ENCODE peak calls at places on chromosomes 2 and 18, in six cellular contexts. One of them, this sample, is unnamed.

GRCh38 chr2:74708883-74709282 is 54.8 kb downstream of the SEMA4F start:
- DNase-seq in ovary: no peak
- DNase-seq in body of pancreas: no peak
- DNase-seq in gastrocnemius medialis: peak
- DNase-seq in IMR-90: peak
- DNase-seq in spleen: no peak
- DNase-seq in this sample: no peak

GRCh38 chr2:16218651-16219050 is 278.3 kb downstream of the MYCN start:
- DNase-seq in spleen: no peak
- DNase-seq in ovary: no peak
- DNase-seq in body of pancreas: no peak
- DNase-seq in IMR-90: no peak
- DNase-seq in gastrocnemius medialis: no peak
- DNase-seq in this sample: no peak

GRCh38 chr2:24334245-24334633 is 26.1 kb downstream of the ITSN2 start:
- DNase-seq in IMR-90: peak
- DNase-seq in body of pancreas: no peak
- DNase-seq in ovary: no peak
- DNase-seq in spleen: no peak
- DNase-seq in gastrocnemius medialis: no peak
- DNase-seq in this sample: no peak

GRCh38 chr18:11993264-11993916 is 12.1 kb downstream of the IMPA2 start:
- DNase-seq in spleen: peak
- DNase-seq in IMR-90: no peak
- DNase-seq in body of pancreas: no peak
- DNase-seq in gastrocnemius medialis: no peak
- DNase-seq in ovary: no peak
- DNase-seq in this sample: no peak

GRCh38 chr2:240394549-240394948 is 40.9 kb upstream of the GPC1 start:
- DNase-seq in ovary: peak
- DNase-seq in gastrocnemius medialis: no peak
- DNase-seq in spleen: no peak
- DNase-seq in body of pancreas: no peak
- DNase-seq in IMR-90: no peak
- DNase-seq in this sample: peak

GRCh38 chr2:55763721-55764120 is 70.1 kb upstream of the PNPT1 start:
- DNase-seq in ovary: no peak
- DNase-seq in IMR-90: no peak
- DNase-seq in spleen: no peak
- DNase-seq in body of pancreas: no peak
- DNase-seq in gastrocnemius medialis: no peak
- DNase-seq in this sample: no peak

GRCh38 chr2:88729061-88729745 is 37.7 kb downstream of the RPIA start:
- DNase-seq in ovary: no peak
- DNase-seq in body of pancreas: no peak
- DNase-seq in gastrocnemius medialis: no peak
- DNase-seq in spleen: no peak
- DNase-seq in IMR-90: no peak
- DNase-seq in this sample: no peak

GRCh38 chr2:42172566-42172965 is 3.4 kb downstream of the EML4 start:
- DNase-seq in body of pancreas: no peak
- DNase-seq in gastrocnemius medialis: no peak
- DNase-seq in ovary: no peak
- DNase-seq in spleen: no peak
- DNase-seq in IMR-90: no peak
- DNase-seq in this sample: no peak

GRCh38 chr18:24799720-24800119 is 339.3 kb downstream of the HRH4 start:
- DNase-seq in ovary: no peak
- DNase-seq in gastrocnemius medialis: no peak
- DNase-seq in spleen: no peak
- DNase-seq in IMR-90: no peak
- DNase-seq in body of pancreas: no peak
- DNase-seq in this sample: no peak

GRCh38 chr2:159982842-159983785 is 79.3 kb downstream of the PLA2R1 start:
- DNase-seq in ovary: no peak
- DNase-seq in IMR-90: peak
- DNase-seq in body of pancreas: no peak
- DNase-seq in spleen: no peak
- DNase-seq in gastrocnemius medialis: no peak
- DNase-seq in this sample: no peak

GRCh38 chr2:74894261-74895030 is 60.5 kb downstream of the HK2 start:
- DNase-seq in IMR-90: peak
- DNase-seq in gastrocnemius medialis: no peak
- DNase-seq in ovary: no peak
- DNase-seq in spleen: no peak
- DNase-seq in body of pancreas: no peak
- DNase-seq in this sample: no peak

GRCh38 chr2:85390941-85391669 is 19.1 kb downstream of the CAPG start:
- DNase-seq in gastrocnemius medialis: peak
- DNase-seq in ovary: peak
- DNase-seq in body of pancreas: peak
- DNase-seq in spleen: peak
- DNase-seq in IMR-90: peak
- DNase-seq in this sample: no peak

GRCh38 chr2:58239243-58239642 is 1.9 kb downstream of the FANCL start:
- DNase-seq in spleen: no peak
- DNase-seq in body of pancreas: no peak
- DNase-seq in IMR-90: no peak
- DNase-seq in ovary: no peak
- DNase-seq in gastrocnemius medialis: no peak
- DNase-seq in this sample: no peak

GRCh38 chr2:58240595-58240937 is 559 bp downstream of the FANCL start:
- DNase-seq in body of pancreas: no peak
- DNase-seq in IMR-90: no peak
- DNase-seq in spleen: no peak
- DNase-seq in gastrocnemius medialis: no peak
- DNase-seq in ovary: no peak
- DNase-seq in this sample: no peak

GRCh38 chr2:58235988-58236387 is 5.1 kb downstream of the FANCL start:
- DNase-seq in gastrocnemius medialis: no peak
- DNase-seq in body of pancreas: no peak
- DNase-seq in spleen: no peak
- DNase-seq in IMR-90: no peak
- DNase-seq in ovary: no peak
- DNase-seq in this sample: no peak

GRCh38 chr2:58237741-58238140 is 3.4 kb downstream of the FANCL start:
- DNase-seq in body of pancreas: no peak
- DNase-seq in IMR-90: no peak
- DNase-seq in spleen: no peak
- DNase-seq in gastrocnemius medialis: no peak
- DNase-seq in ovary: no peak
- DNase-seq in this sample: no peak

DNA sequence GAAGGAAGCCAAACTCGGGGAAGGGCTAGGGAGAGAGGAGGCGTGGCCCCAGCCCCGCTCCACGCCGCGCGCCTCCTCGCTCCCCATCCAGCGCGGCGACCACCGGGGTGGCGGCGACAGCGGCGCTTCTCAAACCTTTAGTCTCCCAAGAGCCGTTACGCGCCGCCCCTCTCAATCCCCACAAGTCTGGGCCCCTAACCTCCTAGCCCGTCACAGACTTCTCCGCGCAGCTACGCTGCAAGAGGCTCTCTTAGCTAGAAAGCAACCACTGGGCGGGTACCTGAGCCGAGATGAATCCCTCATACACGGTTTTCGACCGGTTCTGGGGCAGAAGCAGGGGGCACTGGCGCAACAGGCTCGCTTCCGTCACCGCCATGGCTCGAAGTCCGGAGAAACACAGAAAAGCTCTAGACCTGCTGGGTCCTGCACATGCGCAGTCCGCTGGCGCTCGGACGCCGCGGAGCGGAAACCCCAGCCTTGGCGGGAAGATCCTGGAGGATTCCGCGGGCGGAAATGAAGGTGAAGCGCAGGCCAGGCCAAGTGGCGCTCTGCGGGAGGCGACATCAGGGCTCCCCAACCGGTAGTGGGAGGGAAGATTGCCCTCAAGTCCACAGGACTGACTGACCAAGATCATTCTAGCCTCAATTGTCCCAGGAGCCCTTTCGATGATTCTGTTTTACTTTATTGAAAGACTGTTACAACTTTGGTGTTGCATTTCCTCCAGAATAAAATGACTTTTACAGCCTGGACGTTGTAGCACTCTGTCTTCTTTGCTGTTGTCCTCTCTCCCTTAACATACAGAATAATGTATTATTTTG is at the start of gene FANCL:
- DNase-seq in ovary: peak
- DNase-seq in spleen: peak
- DNase-seq in gastrocnemius medialis: peak
- DNase-seq in body of pancreas: peak
- DNase-seq in IMR-90: peak
- DNase-seq in this sample: peak
- TF ChIP-seq POLR2A in ovary: peak
- TF ChIP-seq POLR2A in spleen: peak
- TF ChIP-seq POLR2A in gastrocnemius medialis: no peak
- TF ChIP-seq POLR2A in body of pancreas: peak
- TF ChIP-seq POLR2A in IMR-90: peak
- TF ChIP-seq POLR2A in this sample: no peak

GRCh38 chr2:9565436-9566153 is 10.0 kb upstream of the ADAM17 start:
- DNase-seq in gastrocnemius medialis: peak
- DNase-seq in ovary: peak
- DNase-seq in body of pancreas: peak
- DNase-seq in spleen: no peak
- DNase-seq in IMR-90: peak
- DNase-seq in this sample: peak
- TF ChIP-seq POLR2A in gastrocnemius medialis: peak
- TF ChIP-seq POLR2A in ovary: no peak
- TF ChIP-seq POLR2A in body of pancreas: no peak
- TF ChIP-seq POLR2A in spleen: no peak
- TF ChIP-seq POLR2A in IMR-90: peak
- TF ChIP-seq POLR2A in this sample: no peak

GRCh38 chr18:22552899-22553460 is 135.3 kb upstream of the CTAGE1 start:
- DNase-seq in IMR-90: no peak
- DNase-seq in spleen: no peak
- DNase-seq in body of pancreas: no peak
- DNase-seq in gastrocnemius medialis: no peak
- DNase-seq in ovary: no peak
- DNase-seq in this sample: no peak

GRCh38 chr18:22550366-22550765 is 132.7 kb upstream of the CTAGE1 start:
- DNase-seq in body of pancreas: no peak
- DNase-seq in gastrocnemius medialis: no peak
- DNase-seq in IMR-90: peak
- DNase-seq in spleen: no peak
- DNase-seq in ovary: no peak
- DNase-seq in this sample: no peak

GRCh38 chr18:22550861-22551260 is 133.1 kb upstream of the CTAGE1 start:
- DNase-seq in IMR-90: no peak
- DNase-seq in gastrocnemius medialis: no peak
- DNase-seq in body of pancreas: no peak
- DNase-seq in spleen: no peak
- DNase-seq in ovary: no peak
- DNase-seq in this sample: no peak

GRCh38 chr18:22552254-22552653 is 134.5 kb upstream of the CTAGE1 start:
- DNase-seq in IMR-90: no peak
- DNase-seq in ovary: no peak
- DNase-seq in body of pancreas: no peak
- DNase-seq in spleen: no peak
- DNase-seq in gastrocnemius medialis: no peak
- DNase-seq in this sample: no peak

DNA sequence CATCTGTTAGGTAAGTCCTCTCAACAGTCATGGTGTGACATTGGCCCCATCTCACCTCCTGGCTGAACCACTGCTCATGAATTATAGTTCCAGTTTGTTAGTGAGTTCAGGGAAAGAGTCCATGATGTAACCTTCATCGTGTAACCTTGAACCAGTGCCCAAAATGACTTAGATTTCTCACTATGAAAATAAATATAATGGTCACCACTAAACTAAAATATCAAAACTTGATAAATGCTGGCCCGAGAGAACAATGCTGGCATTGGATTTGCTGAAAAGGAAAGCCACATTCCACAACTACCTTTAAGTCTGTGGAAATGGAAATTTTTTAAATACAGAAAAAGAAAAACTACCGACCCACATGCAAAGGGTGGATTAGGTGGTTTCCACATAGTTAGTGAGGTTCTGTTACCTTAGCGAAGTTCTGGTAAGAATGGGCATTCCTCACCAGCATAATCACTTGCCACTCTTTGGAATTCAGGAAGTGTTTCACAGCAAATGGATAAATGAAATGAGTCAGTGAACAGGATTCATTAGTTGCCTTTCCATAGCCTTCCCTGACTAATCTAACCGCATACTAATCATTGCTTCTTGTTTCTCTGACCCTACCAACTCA is 133.9 kb upstream of the CTAGE1 start:
- DNase-seq in ovary: no peak
- DNase-seq in spleen: no peak
- DNase-seq in IMR-90: peak
- DNase-seq in gastrocnemius medialis: no peak
- DNase-seq in body of pancreas: peak
- DNase-seq in this sample: no peak
- TF ChIP-seq POLR2A in ovary: no peak
- TF ChIP-seq POLR2A in spleen: no peak
- TF ChIP-seq POLR2A in IMR-90: peak
- TF ChIP-seq POLR2A in gastrocnemius medialis: no peak
- TF ChIP-seq POLR2A in body of pancreas: no peak
- TF ChIP-seq POLR2A in this sample: no peak

DNA sequence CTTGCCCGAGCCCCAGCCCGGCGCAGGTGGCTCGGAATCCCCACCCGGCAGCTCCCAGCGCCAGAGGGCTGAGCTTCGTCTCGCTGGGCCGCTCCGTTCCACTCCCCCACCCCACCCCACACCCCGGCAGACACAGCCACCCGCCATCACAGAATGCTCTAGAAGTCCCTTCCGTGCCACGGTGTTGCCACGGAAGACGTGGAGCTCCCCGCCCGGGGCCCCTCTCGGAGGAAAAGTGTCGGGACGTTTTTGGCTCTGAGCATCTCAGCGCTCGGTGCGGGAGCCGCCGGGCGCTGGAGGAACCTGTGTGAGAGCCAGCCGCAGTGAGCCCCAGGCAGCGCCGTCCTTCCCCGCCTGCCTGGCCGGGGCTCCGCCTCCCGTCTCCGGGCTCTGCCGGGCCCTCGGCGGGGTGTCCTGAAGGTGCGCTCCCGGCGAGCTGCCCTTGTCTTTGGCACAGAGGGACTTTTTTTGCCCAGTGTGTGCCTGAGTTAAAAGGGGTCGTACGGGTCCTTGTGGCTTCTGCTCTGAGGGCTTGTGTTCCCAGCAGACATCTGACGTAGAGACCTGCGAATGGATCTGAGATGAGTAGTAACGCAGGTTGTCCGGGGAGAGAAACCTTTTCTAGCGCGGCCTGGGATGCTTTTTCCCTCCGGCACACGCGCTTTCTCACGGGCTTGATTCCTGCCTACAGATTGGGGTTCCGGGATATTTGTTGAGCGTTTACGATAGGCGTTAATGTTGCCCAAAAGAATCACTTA is 1.8 kb downstream of the ZCCHC2 start:
- DNase-seq in spleen: peak
- DNase-seq in body of pancreas: peak
- DNase-seq in gastrocnemius medialis: peak
- DNase-seq in ovary: peak
- DNase-seq in IMR-90: peak
- DNase-seq in this sample: peak
- TF ChIP-seq POLR2A in spleen: no peak
- TF ChIP-seq POLR2A in body of pancreas: peak
- TF ChIP-seq POLR2A in gastrocnemius medialis: peak
- TF ChIP-seq POLR2A in ovary: peak
- TF ChIP-seq POLR2A in IMR-90: no peak
- TF ChIP-seq POLR2A in this sample: no peak

DNA sequence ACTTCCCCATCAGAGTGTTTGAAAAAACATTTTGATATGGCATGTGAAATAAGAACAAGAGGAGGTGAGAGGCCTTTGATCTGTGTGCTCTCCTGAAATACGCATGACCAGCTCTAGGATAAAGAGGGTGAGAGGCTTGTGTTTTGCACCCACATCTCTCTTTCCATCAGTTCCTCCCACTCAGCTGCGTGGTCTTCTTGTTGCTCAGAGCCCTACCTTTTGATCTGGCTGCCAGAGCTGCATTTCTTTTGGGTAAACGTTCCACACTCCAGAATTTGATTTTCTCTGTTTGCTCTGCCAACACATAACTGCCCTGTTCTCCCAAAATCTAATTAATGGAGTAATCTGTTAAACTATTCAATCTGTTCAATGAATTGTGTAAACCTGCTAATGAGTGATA is 72.0 kb upstream of the FN1 start:
- DNase-seq in IMR-90: no peak
- DNase-seq in spleen: no peak
- DNase-seq in ovary: no peak
- DNase-seq in gastrocnemius medialis: no peak
- DNase-seq in body of pancreas: no peak
- DNase-seq in this sample: no peak
- TF ChIP-seq POLR2A in IMR-90: no peak
- TF ChIP-seq POLR2A in spleen: no peak
- TF ChIP-seq POLR2A in ovary: no peak
- TF ChIP-seq POLR2A in gastrocnemius medialis: no peak
- TF ChIP-seq POLR2A in body of pancreas: no peak
- TF ChIP-seq POLR2A in this sample: no peak

This sample was measured in lower leg skin.